ENCODE peak calls at places on chromosome 6, in four cellular contexts. R, M, S and D are unnamed samples.

GRCh38 chr6:17923401-17923863 is 64.0 kb downstream of the KIF13A start:
- DNase-seq in R (no peak), M (no peak), S (no peak), D (no peak)

GRCh38 chr6:118504611-118505010 is 43.5 kb upstream of the PLN start:
- DNase-seq in R (no peak), S (no peak), M (no peak), D (no peak)

GRCh38 chr6:42694586-42694985 is 27.8 kb downstream of the PRPH2 start:
- DNase-seq in M (peak; percentile 32), R (no peak), S (peak; percentile 67), D (peak; percentile 30)

GRCh38 chr6:56424542-56425083 is 177.2 kb upstream of the COL21A1 start:
- DNase-seq in R (no peak), S (no peak), M (no peak), D (no peak)

GRCh38 chr6:100880901-100881706 is at the start of gene ASCC3:
- DNase-seq in R (peak; percentile 81), S (peak; percentile 88), M (peak; percentile 91), D (peak; percentile 92)

GRCh38 chr6:100176321-100176950 is 182.4 kb upstream of the MCHR2 start:
- DNase-seq in S (peak; percentile 74), M (peak; percentile 7), R (no peak), D (no peak)

GRCh38 chr6:19873031-19873430 is 35.9 kb downstream of the ID4 start:
- DNase-seq in M (no peak), R (no peak), S (no peak), D (no peak)

GRCh38 chr6:139251377-139252017 is 40.3 kb downstream of the TXLNB start:
- DNase-seq in S (no peak), M (no peak), R (no peak), D (no peak)

GRCh38 chr6:105174512-105174911 is 5.3 kb downstream of the POPDC3 start:
- DNase-seq in S (peak; percentile 90), R (no peak), M (no peak), D (no peak)

GRCh38 chr6:16168858-16169257 is 40.0 kb downstream of the MYLIP start:
- DNase-seq in R (no peak), M (peak; percentile 18), S (peak; percentile 37), D (no peak)

GRCh38 chr6:51959744-51960383 is 127.5 kb downstream of the PKHD1 start:
- DNase-seq in S (peak; percentile 59), R (peak; percentile 60), M (peak; percentile 71), D (peak; percentile 18)

GRCh38 chr6:71608646-71609045 is 277.7 kb upstream of the RIMS1 start:
- DNase-seq in M (no peak), S (no peak), R (no peak), D (no peak)

GRCh38 chr6:163667372-163668060 is 253.0 kb downstream of the QKI start:
- DNase-seq in M (no peak), R (peak; percentile 19), S (peak; percentile 15), D (peak; percentile 24)

GRCh38 chr6:134979142-134979541 is 29.2 kb upstream of the ALDH8A1 start:
- DNase-seq in R (no peak), S (no peak), M (no peak), D (no peak)

GRCh38 chr6:135657207-135657606 is 159.7 kb upstream of the AHI1 start:
- DNase-seq in M (peak; percentile 81), S (no peak), R (no peak), D (no peak)

GRCh38 chr6:36642913-36643817 is 35.3 kb upstream of the CDKN1A start:
- DNase-seq in M (peak; percentile 87), S (peak; percentile 90), R (peak; percentile 86), D (peak; percentile 93)
- TF ChIP-seq POLR2A in M (no peak), S (no peak), R (no peak), D (no peak)

DNA sequence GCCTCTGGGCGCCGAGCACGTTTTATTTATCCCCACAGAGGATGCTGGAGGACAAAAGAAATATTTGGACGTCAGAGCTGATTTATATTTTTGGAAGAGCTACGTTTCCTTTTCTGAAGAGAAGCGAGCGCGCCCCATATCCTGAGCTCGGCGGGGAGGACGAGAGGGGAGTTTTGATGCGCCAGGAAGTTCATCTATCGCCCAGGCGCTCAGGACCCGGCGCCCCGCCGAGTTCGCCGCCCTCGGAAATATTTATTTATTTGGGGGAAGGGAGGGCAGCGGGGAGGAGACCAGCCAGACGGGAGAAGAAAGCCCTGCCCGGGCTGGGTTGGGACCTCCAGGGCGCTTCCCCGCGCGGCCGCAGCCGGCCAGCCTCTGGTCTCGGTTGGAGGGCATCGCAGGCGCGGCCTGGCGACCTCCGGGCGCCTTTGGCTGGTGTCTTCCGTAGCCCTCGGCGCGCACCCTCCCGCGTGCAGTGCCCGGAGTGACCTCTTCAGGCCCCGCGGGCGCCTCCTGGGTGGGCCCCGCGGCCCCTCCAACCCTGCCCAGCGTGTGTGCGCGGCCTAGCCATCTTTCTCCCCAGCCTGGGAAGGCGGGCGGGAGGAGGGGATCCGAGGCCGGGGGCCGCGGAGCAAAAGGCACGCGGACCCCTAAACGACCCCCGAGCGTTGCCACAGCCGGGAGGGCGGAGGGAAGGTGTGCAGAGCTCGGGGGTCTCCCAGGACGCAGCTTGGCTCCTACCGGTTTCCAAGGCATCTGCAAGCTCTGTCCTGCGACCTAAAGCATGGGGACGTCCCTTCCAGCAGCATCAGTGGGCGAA is 5.4 kb upstream of the FOXF2 start:
- DNase-seq in M (no peak), S (no peak), R (no peak), D (no peak)
- H3K4me3 ChIP-seq in M (no peak overlapping the region), S (no peak overlapping the region), R (peak overlapping the region; percentile 43), D (no peak overlapping the region)

DNA sequence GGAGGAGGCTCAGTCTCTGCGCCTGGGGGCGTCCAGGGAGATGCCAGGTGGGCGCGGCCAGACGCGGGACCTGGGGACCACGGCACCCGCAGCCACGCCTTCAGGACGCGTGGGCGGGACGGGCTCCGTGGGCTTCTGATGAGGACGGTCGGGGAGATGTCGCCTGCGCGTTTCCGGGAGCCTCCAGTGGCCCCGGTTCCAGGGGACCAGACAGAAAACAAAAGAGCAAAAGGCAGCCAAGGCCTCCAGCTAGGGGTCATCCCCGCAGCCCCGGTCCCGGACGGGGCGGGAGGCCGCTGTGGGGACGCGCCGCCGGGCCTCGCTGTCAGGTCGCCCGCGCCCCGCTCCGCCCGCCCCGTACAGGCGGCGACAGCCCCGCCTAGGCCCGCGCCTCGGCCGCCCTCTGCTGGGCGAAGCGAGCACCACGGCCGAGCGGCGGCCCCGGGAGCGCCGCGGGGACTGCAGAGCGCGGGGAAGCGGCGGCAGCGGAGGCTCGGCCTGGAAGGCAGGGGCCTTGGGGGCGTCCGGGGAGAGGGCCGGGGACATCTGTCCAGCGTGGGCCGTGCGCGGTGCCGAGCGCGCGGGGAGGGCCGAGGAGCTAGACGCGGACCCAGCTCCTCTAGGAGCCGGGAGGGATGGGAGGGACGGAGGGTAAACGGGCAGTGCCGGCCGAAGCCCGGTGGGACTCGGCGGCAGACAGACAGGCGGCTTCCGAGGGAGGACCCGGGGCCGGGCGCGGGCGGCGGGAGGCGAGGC is 48.7 kb downstream of the TMEM242 start:
- DNase-seq in M (peak; percentile 77), R (peak; percentile 82), S (peak; percentile 57), D (peak; percentile 57)
- TF ChIP-seq POLR2A in M (no peak), R (no peak), S (peak; percentile 67), D (peak; percentile 40)

DNA sequence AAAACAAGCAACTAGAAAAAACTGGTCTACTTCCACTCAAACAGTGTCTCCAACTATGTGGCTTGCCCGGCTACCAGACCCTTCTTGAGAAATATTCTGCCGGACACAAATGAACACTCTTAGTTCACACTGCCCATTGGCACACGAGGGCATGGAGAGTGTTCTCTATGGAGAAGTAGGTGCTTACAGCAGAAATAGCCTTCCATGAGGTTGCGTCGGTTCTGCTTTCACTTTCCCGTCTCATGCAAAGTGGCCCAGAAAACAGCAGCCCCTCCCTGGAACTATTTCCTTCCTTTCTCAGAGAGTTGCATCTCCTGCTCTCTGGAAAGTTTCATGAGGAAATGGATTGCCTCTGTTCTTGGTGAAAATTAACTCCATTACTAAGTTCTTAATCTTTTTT is 9.5 kb upstream of the HLA-DOA start:
- DNase-seq in R (peak; percentile 35), M (peak; percentile 86), S (peak; percentile 47), D (no peak)
- H3K4me3 ChIP-seq in R (peak overlapping the region; percentile 45), M (no peak overlapping the region), S (peak overlapping the region; percentile 29), D (peak overlapping the region; percentile 22)

DNA sequence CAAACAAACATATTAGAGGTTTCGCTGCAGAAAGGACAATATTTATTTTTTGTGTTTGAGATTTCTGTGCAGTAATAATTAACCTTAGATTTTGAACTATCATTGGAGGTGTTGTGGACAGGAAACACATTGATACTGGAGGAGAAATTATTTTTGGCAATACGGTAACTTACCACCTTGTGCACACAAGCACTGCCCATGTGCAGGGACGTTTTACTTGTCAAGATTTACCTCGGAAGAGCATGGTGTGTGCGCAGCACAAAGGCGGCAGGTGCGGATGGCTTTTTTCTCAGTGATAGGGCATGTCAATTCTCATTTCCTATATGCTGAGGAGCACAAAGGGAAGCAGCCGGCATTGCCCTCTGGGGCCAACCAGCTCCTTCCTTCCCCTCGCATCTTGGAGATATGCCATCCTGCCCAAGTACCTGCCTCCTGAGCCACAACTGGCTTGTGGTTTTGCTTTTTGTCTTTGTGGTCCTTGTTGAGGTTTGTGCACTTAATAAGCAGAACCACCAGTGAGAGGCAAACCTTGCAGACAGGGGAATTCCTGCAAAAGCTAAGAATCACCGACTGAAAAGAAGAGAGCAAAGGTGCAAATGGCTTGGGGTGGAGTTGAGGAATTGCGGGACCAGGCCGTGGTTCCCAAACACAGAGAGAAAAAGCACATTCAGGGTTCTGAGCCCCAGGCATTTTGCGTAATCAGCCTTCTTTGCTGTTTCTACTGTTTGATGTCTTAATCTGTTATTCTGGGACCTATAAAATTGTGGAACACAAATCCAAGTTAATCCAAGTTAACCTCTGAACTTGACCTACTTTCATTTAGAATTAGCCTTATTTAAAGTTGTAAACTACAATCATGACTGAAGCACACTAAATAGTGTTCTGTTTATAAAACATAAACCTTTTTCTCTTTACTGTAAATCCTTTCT is 21.9 kb downstream of the SAMD5 start:
- DNase-seq in M (no peak), R (no peak), S (no peak), D (no peak)
- TF ChIP-seq POLR2A in M (no peak), R (no peak), S (no peak), D (no peak)

GRCh38 chr6:2853766-2854393 is 12.2 kb upstream of the SERPINB1 start:
- DNase-seq in M (peak; percentile 14), R (peak; percentile 70), S (peak; percentile 89), D (peak; percentile 52)
- H3K4me3 ChIP-seq in M (no peak overlapping the region), R (peak overlapping the region; percentile 62), S (peak overlapping the region; percentile 58), D (peak overlapping the region; percentile 25)

GRCh38 chr6:125918681-125919566 is 37.6 kb upstream of the HINT3 start:
- DNase-seq in M (peak; percentile 52), S (peak; percentile 90), R (peak; percentile 67), D (peak; percentile 51)
- TF ChIP-seq POLR2A in M (no peak), S (peak; percentile 74), R (peak; percentile 84), D (no peak)

DNA sequence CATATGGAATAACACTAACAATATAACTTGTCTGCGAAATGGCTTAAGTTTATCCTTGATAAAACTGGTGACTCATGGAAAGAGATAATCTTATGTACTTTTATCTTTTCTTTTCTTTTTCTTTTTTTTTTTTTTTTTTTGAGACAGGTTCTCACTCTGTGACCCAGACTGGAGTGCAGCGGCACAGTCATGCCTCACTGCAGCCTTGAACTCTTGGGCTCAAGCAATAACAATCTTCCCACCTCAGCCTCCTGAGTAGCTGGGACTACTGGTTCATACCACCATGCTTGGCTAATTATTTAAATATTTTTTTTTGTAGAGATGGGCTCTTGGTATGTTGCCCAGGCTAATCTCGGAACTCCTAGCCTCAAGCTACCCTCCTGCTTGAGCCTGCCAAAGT is 68.1 kb upstream of the SCGN start:
- DNase-seq in S (no peak), M (peak; percentile 51), R (no peak), D (no peak)
- H3K4me3 ChIP-seq in S (no peak overlapping the region), M (no peak overlapping the region), R (no peak overlapping the region), D (no peak overlapping the region)

GRCh38 chr6:48426636-48427035 is 315.6 kb upstream of the PTCHD4 start:
- DNase-seq in S (peak; percentile 89), R (no peak), M (no peak), D (no peak)
- TF ChIP-seq POLR2A in S (no peak), R (no peak), M (no peak), D (no peak)